ENCODE peak calls at places on chromosomes 7 and 10, in four cellular contexts. E is GM12878, K is HepG2, I is K562. X is an unnamed sample.
A peak's percentile ranks its signal among the peaks of the same experiment; 100 is the strongest.

GRCh38 chr7:26990268-26990667 is 105.5 kb downstream of the HOXA1 start:
- DNase-seq in E (no peak), K (no peak), I (no peak), X (no peak)

GRCh38 chr10:16950686-16951681 is 133.8 kb upstream of the RSU1 start:
- DNase-seq in E (no peak), K (no peak), I (peak; percentile 45), X (peak; percentile 39)

GRCh38 chr7:38940774-38941173 is 31.8 kb upstream of the VPS41 start:
- DNase-seq in E (no peak), K (no peak), I (no peak), X (no peak)

GRCh38 chr10:86284355-86285105 is 82.1 kb downstream of the GRID1 start:
- DNase-seq in E (no peak), K (no peak), I (no peak), X (no peak)

GRCh38 chr10:103177123-103177522 is 15.9 kb downstream of the NT5C2 start:
- DNase-seq in E (no peak), K (no peak), I (no peak), X (no peak)

GRCh38 chr10:124992462-124993344 is 50.8 kb downstream of the ZRANB1 start:
- DNase-seq in E (no peak), K (peak; percentile 47), I (no peak), X (peak; percentile 58)

GRCh38 chr7:151897951-151898686 is 21.2 kb upstream of the PRKAG2 start:
- DNase-seq in E (no peak), K (no peak), I (no peak), X (no peak)

GRCh38 chr7:16787141-16787540 is 17.7 kb downstream of the AGR2 start:
- DNase-seq in E (no peak), K (no peak), I (no peak), X (no peak)

GRCh38 chr7:25944777-25945176 is 207.2 kb upstream of the NFE2L3 start:
- DNase-seq in E (no peak), K (no peak), I (no peak), X (no peak)

GRCh38 chr10:38027992-38028391 is 17.5 kb downstream of the ZNF33A start:
- DNase-seq in E (no peak), K (no peak), I (no peak), X (no peak)

GRCh38 chr10:8183241-8183704 is 128.8 kb downstream of the GATA3 start:
- DNase-seq in E (peak; percentile 45), K (no peak), I (no peak), X (no peak)

DNA sequence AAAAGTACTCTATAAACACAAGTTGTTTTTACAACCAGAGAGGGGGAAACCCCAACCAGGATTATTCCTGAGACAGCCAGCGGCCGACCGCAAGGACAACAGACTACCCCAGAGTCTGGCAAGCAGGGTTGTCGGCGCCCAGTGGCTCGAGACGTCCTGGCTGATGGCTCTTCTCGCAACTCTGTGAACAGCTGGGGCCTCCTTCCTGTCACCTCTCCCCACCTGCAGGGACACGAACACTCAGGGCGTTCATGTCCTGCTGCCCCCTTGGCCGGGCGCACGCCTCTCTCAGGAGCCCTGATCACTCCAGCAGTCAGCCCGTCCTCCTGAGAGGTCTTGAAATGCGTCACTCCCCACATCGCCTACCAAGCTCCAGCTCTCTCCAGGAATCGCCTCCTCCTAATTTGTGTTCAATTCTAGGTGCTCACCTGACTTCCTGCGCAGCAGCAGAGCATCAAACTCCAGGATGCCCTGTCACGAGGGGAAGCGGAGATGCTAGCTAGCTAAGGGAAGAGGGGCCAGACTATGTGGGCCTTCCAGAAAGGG is 66.4 kb upstream of the TNRC18 start:
- DNase-seq in E (no peak), K (no peak), I (no peak), X (no peak)
- TF ChIP-seq BHLHE40 in E (no peak), K (no peak), I (no peak), X (no peak)

DNA sequence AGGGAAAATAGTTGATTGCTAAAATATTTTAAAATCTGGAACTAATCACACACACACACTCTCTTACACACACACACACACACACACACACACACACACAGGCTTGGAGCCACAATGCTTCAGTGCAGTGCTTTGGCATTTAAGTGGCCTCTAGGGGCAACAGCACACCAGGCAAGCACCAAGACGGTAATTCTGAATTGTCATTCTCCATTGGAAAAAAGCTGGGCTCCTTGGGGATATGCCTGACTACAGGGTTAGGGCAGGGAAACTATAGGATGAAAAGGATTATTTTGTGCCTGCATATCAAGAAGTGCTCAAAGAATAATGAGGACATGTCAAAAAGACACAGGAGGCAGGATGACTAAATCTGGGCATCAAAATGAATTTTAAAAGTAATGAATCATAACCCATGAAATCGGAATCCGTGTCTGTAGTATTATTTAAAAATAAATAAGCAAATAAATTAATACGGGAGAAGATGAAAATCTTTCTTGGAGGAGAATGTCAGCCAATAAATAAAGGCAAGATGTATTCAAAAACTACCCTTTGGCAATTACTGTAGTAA is 30.4 kb upstream of the DDC start:
- DNase-seq in E (no peak), K (peak; percentile 35), I (no peak), X (peak; percentile 51)
- TF ChIP-seq TARDBP in E (no peak), K (no peak), I (no peak), X (no peak)

GRCh38 chr7:100127866-100128601 is 1.3 kb downstream of the MBLAC1 start:
- DNase-seq in E (no peak), K (no peak), I (no peak), X (peak; percentile 35)
- TF ChIP-seq BHLHE40 in E (no peak), K (no peak), I (no peak), X (no peak)

GRCh38 chr10:5105626-5106025 is 11.4 kb downstream of the AKR1C3 start:
- DNase-seq in E (no peak), K (no peak), I (no peak), X (no peak)
- TF ChIP-seq TARDBP in E (no peak), K (no peak), I (no peak), X (no peak)

GRCh38 chr7:106486331-106486730 is 174.6 kb downstream of the CCDC71L start:
- DNase-seq in E (no peak), K (no peak), I (no peak), X (no peak)
- TF ChIP-seq BHLHE40 in E (no peak), K (no peak), I (no peak), X (no peak)

GRCh38 chr10:110357871-110358270 is 53.2 kb upstream of the SMNDC1 start:
- DNase-seq in E (no peak), K (no peak), I (no peak), X (no peak)
- TF ChIP-seq TARDBP in E (no peak), K (no peak), I (no peak), X (no peak)

GRCh38 chr10:83375274-83375673 is 764.0 kb upstream of the GHITM start:
- DNase-seq in E (no peak), K (no peak), I (no peak), X (no peak)

GRCh38 chr10:83371696-83372490 is 767.4 kb upstream of the GHITM start:
- DNase-seq in E (no peak), K (no peak), I (no peak), X (no peak)

GRCh38 chr10:83374741-83375140 is 764.6 kb upstream of the GHITM start:
- DNase-seq in E (no peak), K (no peak), I (no peak), X (no peak)

GRCh38 chr10:83372646-83373045 is 766.7 kb upstream of the GHITM start:
- DNase-seq in E (no peak), K (no peak), I (no peak), X (no peak)

DNA sequence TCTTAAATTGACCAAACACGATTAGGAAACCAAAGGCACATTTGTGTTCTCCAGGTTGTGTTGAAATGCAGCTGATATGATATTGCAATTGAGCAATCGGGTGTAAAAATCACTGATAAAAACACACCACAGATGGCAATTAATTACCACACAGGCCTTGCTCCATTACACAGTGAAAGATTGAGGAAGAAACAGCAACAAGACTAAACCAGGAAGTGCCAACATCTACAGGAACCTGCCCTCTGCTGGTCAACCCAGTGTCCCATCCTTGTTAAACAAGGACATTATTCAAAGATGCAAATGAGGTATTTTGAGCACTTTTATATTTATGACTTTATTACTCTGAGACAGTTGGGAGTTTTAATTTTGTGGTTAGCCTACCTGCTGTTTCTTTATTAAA is 765.6 kb upstream of the GHITM start:
- DNase-seq in E (no peak), K (no peak), I (no peak), X (peak; percentile 7)
- TF ChIP-seq BHLHE40 in E (no peak), K (no peak), I (no peak), X (no peak)